ENCODE peak calls at places on chromosomes 12 and 14, in eight cellular contexts. N is EH, S is tibial artery, W is activated gamma-delta T cell, O is GM04504, Y is fibroblast of villous mesenchyme, T is midbrain, X is T-helper 1 cell. R is an unnamed sample.

GRCh38 chr12:81205394-81205793 is 127.5 kb downstream of the ACSS3 start:
- DNase-seq in N (no peak), W (no peak), Y (no peak), S (no peak), T (no peak), O (no peak), X (no peak), R (no peak)

GRCh38 chr12:124663771-124664366 is 96.5 kb upstream of the NCOR2 start:
- DNase-seq in N (no peak), O (no peak), Y (no peak), X (no peak), T (peak), S (no peak), W (no peak), R (no peak)

GRCh38 chr12:93002278-93003054 is 73.4 kb upstream of the EEA1 start:
- DNase-seq in W (no peak), O (peak), N (peak), S (no peak), Y (peak), T (no peak), X (no peak), R (peak)

GRCh38 chr14:89915114-89915878 is 39.2 kb downstream of the EFCAB11 start:
- DNase-seq in S (no peak), O (peak), N (peak), W (no peak), Y (peak), X (peak), T (peak), R (peak)

GRCh38 chr12:112913038-112913688 is 6.4 kb downstream of the OAS1 start:
- DNase-seq in Y (no peak), T (no peak), X (no peak), S (no peak), N (no peak), W (no peak), O (no peak), R (no peak)

GRCh38 chr14:91754185-91754584 is 22.3 kb upstream of the CATSPERB start:
- DNase-seq in W (no peak), Y (no peak), T (no peak), X (no peak), O (no peak), N (no peak), S (no peak), R (no peak)

GRCh38 chr12:63753743-63754142 is 26.0 kb upstream of the RXYLT1 start:
- DNase-seq in W (no peak), O (no peak), X (no peak), S (no peak), Y (no peak), T (no peak), N (peak), R (no peak)

GRCh38 chr12:30858471-30858870 is 68.1 kb upstream of the TSPAN11 start:
- DNase-seq in W (no peak), O (no peak), T (no peak), X (no peak), S (no peak), Y (no peak), N (no peak), R (no peak)

GRCh38 chr14:92794547-92794941 is 439 bp downstream of the GOLGA5 start:
- DNase-seq in Y (peak), X (no peak), W (no peak), S (no peak), N (peak), T (no peak), O (no peak), R (peak)

GRCh38 chr14:102544745-102545460 is 35.3 kb upstream of the ANKRD9 start:
- DNase-seq in N (no peak), S (no peak), W (no peak), T (no peak), X (no peak), Y (no peak), O (no peak), R (no peak)

GRCh38 chr12:29743801-29744200 is 39.9 kb downstream of the TMTC1 start:
- DNase-seq in N (peak), S (no peak), O (peak), Y (peak), T (no peak), W (no peak), X (no peak), R (peak)

GRCh38 chr12:6250343-6250742 is 50.1 kb downstream of the CD9 start:
- DNase-seq in Y (peak), T (no peak), W (no peak), X (no peak), S (no peak), O (no peak), N (peak), R (peak)

GRCh38 chr12:45973526-45973925 is 16.8 kb downstream of the SCAF11 start:
- DNase-seq in T (no peak), X (no peak), S (no peak), W (no peak), O (no peak), Y (no peak), N (peak), R (peak)

GRCh38 chr12:84585996-84586395 is 326.6 kb downstream of the SLC6A15 start:
- DNase-seq in X (no peak), Y (no peak), T (no peak), S (no peak), O (no peak), N (peak), W (no peak), R (no peak)

GRCh38 chr12:131436922-131437705 is 273.8 kb upstream of the SFSWAP start:
- DNase-seq in O (no peak), X (no peak), N (no peak), T (no peak), Y (no peak), S (peak), W (no peak), R (no peak)

GRCh38 chr12:31589582-31589895 is 1.4 kb downstream of the DENND5B start:
- DNase-seq in N (no peak), Y (peak), T (no peak), O (no peak), S (no peak), X (no peak), W (peak), R (peak)

GRCh38 chr12:14416658-14417057 is 51.2 kb downstream of the ATF7IP start:
- DNase-seq in N (peak), T (peak), W (no peak), S (no peak), Y (peak), O (no peak), X (no peak), R (peak)

R was measured in amniotic epithelial cell.